ENCODE peak calls at places on chromosome 6, in four cellular contexts. T, Z, Q and C are unnamed samples.

GRCh38 chr6:116764961-116765841 is at the start of gene FAM162B:
- DNase-seq in Z (peak), T (no peak), Q (no peak), C (no peak)

GRCh38 chr6:113586966-113587699 is 270.0 kb upstream of the MARCKS start:
- DNase-seq in T (no peak), Z (no peak), Q (no peak), C (no peak)

GRCh38 chr6:1701668-1702353 is 92.1 kb downstream of the FOXC1 start:
- DNase-seq in Z (peak), T (no peak), Q (no peak), C (no peak)

GRCh38 chr6:121383478-121383877 is 49.2 kb upstream of the TBC1D32 start:
- DNase-seq in Q (no peak), T (no peak), Z (no peak), C (no peak)

GRCh38 chr6:38337819-38338465 is 301.8 kb downstream of the BTBD9 start:
- DNase-seq in Q (no peak), Z (peak), T (no peak), C (no peak)

GRCh38 chr6:130050230-130050629 is 31.8 kb downstream of the L3MBTL3 start:
- DNase-seq in Z (peak), Q (no peak), T (no peak), C (no peak)

GRCh38 chr6:129544892-129545612 is 164.9 kb downstream of the ARHGAP18 start:
- DNase-seq in Q (no peak), T (no peak), Z (no peak), C (no peak)

GRCh38 chr6:148580442-148580841 is 166.4 kb upstream of the UST start:
- DNase-seq in Z (no peak), T (no peak), Q (no peak), C (no peak)

GRCh38 chr6:42269553-42269952 is 51.9 kb upstream of the MRPS10 start:
- DNase-seq in T (no peak), Q (peak), Z (no peak), C (peak)

GRCh38 chr6:113634352-113635163 is 222.6 kb upstream of the MARCKS start:
- DNase-seq in Z (peak), Q (no peak), T (no peak), C (no peak)